ENCODE peak calls at places on chromosomes 3 and 15, in six cellular contexts. Z, P, S, A, E and R are unnamed samples.

GRCh38 chr3:101571028-101571895 is 2.7 kb upstream of the PCNP start:
- DNase-seq in Z (no peak), P (no peak), S (no peak), A (no peak), E (no peak), R (no peak)

GRCh38 chr3:148101061-148101460 is 596.6 kb upstream of the AGTR1 start:
- DNase-seq in Z (no peak), P (no peak), S (no peak), A (no peak), E (peak), R (no peak)

GRCh38 chr3:57983734-57984518 is 24.3 kb upstream of the FLNB start:
- DNase-seq in Z (peak), P (peak), S (no peak), A (no peak), E (peak), R (no peak)

GRCh38 chr3:123167686-123168085 is 34.1 kb upstream of the SEC22A start:
- DNase-seq in Z (no peak), P (no peak), S (no peak), A (no peak), E (no peak), R (no peak)

GRCh38 chr3:40846466-40846865 is 321.7 kb downstream of the ZNF621 start:
- DNase-seq in Z (no peak), P (no peak), S (no peak), A (no peak), E (no peak), R (no peak)

GRCh38 chr15:81274932-81275341 is 49.0 kb downstream of the STARD5 start:
- DNase-seq in Z (peak), P (peak), S (peak), A (peak), E (peak), R (peak)

GRCh38 chr15:57909388-57909787 is 156.1 kb downstream of the ALDH1A2 start:
- DNase-seq in Z (no peak), P (no peak), S (no peak), A (no peak), E (no peak), R (no peak)

GRCh38 chr15:36798366-36798765 is 218.9 kb downstream of the CDIN1 start:
- DNase-seq in Z (no peak), P (peak), S (no peak), A (no peak), E (peak), R (no peak)

GRCh38 chr3:42179110-42179725 is 86.8 kb downstream of the CCK start:
- DNase-seq in Z (peak), P (peak), S (peak), A (peak), E (peak), R (peak)

GRCh38 chr15:74172751-74173544 is 562 bp upstream of the ISLR start:
- DNase-seq in Z (no peak), P (no peak), S (no peak), A (peak), E (peak), R (no peak)
- TF ChIP-seq RAD21 in Z (no peak), P (no peak), S (no peak), A (no peak), E (no peak), R (no peak)

GRCh38 chr3:184453296-184453695 is 73.4 kb downstream of the CHRD start:
- DNase-seq in Z (no peak), P (no peak), S (no peak), A (no peak), E (no peak), R (no peak)

GRCh38 chr3:184450542-184450941 is 70.7 kb downstream of the CHRD start:
- DNase-seq in Z (no peak), P (no peak), S (no peak), A (no peak), E (no peak), R (no peak)

GRCh38 chr3:184449161-184449515 is 69.3 kb downstream of the CHRD start:
- DNase-seq in Z (no peak), P (no peak), S (no peak), A (no peak), E (no peak), R (no peak)

GRCh38 chr3:184443831-184444230 is 64.0 kb downstream of the CHRD start:
- DNase-seq in Z (no peak), P (no peak), S (no peak), A (no peak), E (no peak), R (no peak)

DNA sequence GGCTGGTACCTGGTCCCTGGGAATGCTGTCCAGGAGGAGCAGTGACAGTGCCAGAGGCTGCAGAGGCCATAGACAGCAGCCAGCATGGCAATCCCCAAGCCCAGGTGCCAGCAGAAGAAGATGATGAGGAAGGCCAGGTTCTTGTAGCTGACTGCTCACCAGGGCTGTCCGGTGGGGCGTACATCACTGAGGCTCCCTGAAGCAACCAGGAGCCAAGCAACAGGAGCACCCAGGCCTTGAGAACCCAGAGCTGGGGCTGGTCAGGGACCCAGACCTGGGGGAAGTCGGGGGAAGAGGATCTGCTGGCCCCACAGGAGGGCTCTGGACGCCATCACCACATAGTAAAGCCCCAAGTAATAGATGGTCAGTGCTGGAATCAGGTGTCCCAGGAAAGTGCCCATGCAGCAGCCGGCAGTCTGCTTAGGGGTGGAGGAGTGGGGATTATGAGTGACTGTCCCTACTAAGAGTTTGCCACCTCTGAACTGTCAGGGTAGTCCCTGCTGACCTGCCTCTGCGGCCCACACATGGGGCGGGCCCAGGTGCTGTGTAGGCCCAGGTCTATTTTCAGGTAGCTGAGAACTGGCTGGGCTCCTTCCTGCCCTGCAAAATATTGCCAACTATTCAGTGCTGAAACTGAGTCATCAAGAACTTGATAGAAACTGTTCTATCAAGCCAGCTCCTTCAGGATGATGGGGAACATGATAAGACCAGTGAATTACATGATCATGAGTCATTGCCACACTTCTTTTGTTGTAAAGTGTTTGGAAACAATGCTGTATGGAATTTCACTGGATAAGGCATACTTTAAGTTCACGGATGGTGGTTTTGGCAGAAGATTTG is 68.7 kb downstream of the CHRD start:
- DNase-seq in Z (no peak), P (peak), S (no peak), A (no peak), E (peak), R (peak)
- TF ChIP-seq RAD21 in Z (no peak), P (no peak), S (no peak), A (no peak), E (no peak), R (no peak)

GRCh38 chr3:38372214-38372601 is 25.6 kb downstream of the XYLB start:
- DNase-seq in Z (no peak), P (no peak), S (no peak), A (no peak), E (no peak), R (no peak)

GRCh38 chr3:38375488-38376097 is 29.0 kb downstream of the XYLB start:
- DNase-seq in Z (no peak), P (no peak), S (no peak), A (no peak), E (no peak), R (no peak)

GRCh38 chr3:38375072-38375471 is 28.5 kb downstream of the XYLB start:
- DNase-seq in Z (no peak), P (no peak), S (no peak), A (no peak), E (no peak), R (no peak)

GRCh38 chr3:38376098-38376816 is 29.7 kb downstream of the XYLB start:
- DNase-seq in Z (no peak), P (no peak), S (no peak), A (no peak), E (no peak), R (no peak)

GRCh38 chr3:38374221-38374620 is 27.6 kb downstream of the XYLB start:
- DNase-seq in Z (no peak), P (no peak), S (no peak), A (peak), E (no peak), R (no peak)
- TF ChIP-seq RAD21 in Z (no peak), P (no peak), S (no peak), A (no peak), E (no peak), R (no peak)

DNA sequence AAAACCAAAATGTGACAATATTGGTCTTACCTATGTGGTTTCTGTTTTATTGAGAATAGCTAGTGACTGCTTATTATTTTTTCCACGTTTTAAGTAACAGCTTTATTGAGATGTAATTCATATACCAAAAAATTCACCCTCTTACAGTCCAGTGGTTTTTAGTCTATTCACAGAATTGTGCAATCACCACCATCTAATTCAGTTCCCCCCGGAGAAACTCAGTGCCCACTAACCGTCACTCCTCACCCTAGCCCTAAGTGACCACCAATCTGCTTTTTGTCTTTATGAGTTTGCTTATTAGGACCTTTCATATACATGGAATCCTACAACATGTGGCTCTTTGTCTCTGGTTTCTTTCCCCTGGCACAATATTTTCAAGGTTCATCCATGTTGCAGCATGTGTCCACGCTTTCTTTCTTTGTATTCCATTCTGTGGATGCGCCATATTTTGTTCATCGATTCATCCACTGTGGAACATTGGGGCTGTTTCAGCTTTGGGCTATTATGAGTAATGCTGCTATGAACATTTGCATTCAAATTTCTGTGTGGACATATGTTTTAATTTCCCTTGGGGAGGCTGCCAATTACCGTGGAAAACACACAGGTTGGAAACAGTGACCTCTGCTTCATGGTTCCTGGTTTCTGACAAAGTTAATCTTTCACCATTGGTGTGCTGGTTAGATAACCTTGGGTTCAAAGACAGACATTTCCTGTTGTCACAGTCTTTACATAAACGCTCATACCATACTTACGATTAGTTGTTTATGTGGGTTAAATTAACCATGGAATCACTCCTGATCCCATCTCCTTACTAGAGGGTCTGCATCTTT is 3.2 kb upstream of the BCL2L10 start:
- DNase-seq in Z (peak), P (no peak), S (no peak), A (no peak), E (peak), R (no peak)
- TF ChIP-seq RAD21 in Z (no peak), P (no peak), S (no peak), A (no peak), E (no peak), R (no peak)

GRCh38 chr3:139654637-139655365 is 23.0 kb downstream of the NMNAT3 start:
- DNase-seq in Z (peak), P (no peak), S (no peak), A (no peak), E (no peak), R (no peak)
- TF ChIP-seq RAD21 in Z (no peak), P (no peak), S (no peak), A (no peak), E (no peak), R (no peak)

DNA sequence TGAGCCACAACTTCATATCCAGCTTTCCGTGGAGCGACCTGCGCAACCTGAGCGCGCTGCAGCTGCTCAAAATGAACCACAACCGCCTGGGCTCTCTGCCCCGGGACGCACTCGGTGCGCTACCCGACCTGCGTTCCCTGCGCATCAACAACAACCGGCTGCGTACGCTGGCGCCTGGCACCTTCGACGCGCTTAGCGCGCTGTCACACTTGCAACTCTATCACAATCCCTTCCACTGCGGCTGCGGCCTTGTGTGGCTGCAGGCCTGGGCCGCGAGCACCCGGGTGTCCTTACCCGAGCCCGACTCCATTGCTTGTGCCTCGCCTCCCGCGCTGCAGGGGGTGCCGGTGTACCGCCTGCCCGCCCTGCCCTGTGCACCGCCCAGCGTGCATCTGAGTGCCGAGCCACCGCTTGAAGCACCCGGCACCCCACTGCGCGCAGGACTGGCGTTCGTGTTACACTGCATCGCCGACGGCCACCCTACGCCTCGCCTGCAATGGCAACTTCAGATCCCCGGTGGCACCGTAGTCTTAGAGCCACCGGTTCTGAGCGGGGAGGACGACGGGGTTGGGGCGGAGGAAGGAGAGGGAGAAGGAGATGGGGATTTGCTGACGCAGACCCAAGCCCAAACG is 2.8 kb downstream of the ISLR2 start:
- DNase-seq in Z (no peak), P (no peak), S (peak), A (no peak), E (no peak), R (no peak)
- TF ChIP-seq RAD21 in Z (no peak), P (no peak), S (no peak), A (no peak), E (peak), R (peak)

DNA sequence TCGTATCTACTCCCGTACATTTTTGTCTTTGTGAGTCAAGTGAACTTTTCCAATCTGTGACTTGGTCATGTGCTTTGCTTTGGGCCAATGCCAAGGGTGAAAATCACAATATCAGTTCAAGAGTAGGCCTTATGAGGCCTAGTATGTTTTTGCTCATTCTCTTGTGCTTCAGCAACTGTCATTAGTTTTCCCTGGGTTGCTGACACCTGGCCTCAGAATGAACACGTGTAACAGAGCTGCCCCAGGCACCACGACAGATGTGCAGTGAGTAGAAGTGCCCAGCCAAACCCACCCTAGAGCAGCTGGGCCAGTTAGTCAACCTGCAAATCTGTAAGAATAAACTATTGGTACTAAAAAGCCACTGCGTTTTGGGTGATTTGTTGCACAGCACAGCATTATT is 460.3 kb upstream of the WNT5A start:
- DNase-seq in Z (no peak), P (no peak), S (no peak), A (no peak), E (no peak), R (no peak)
- TF ChIP-seq RAD21 in Z (no peak), P (no peak), S (no peak), A (no peak), E (no peak), R (no peak)